ENCODE peak calls at places on chromosome 9, in ten cellular contexts. B, X, F, S, H, P, R, T, Q and Y are unnamed samples.

GRCh38 chr9:36142510-36143161 is 6.1 kb downstream of the GLIPR2 start:
- DNase-seq in F (no peak), Q (no peak), P (no peak), H (no peak), R (no peak), S (no peak), T (peak; percentile 73), X (peak; percentile 69), B (no peak), Y (no peak)

GRCh38 chr9:68904454-68904853 is 109.5 kb downstream of the PRKACG start:
- DNase-seq in X (no peak), F (no peak), B (no peak), Q (no peak), R (no peak), H (no peak), T (no peak), S (no peak), P (no peak), Y (no peak)

GRCh38 chr9:114289571-114290481 is 33.1 kb upstream of the ORM1 start:
- DNase-seq in X (peak; percentile 55), B (no peak), T (no peak), Q (peak; percentile 14), P (no peak), S (peak; percentile 34), F (no peak), H (no peak), R (peak; percentile 7), Y (no peak)

GRCh38 chr9:92974161-92974661 is 26.9 kb downstream of the FGD3 start:
- DNase-seq in Q (no peak), R (no peak), B (no peak), F (no peak), P (no peak), H (no peak), X (no peak), T (no peak), S (peak; percentile 43), Y (peak; percentile 42)

GRCh38 chr9:93183663-93184438 is at the start of gene WNK2:
- DNase-seq in H (peak; percentile 45), X (no peak), P (no peak), S (peak; percentile 56), T (peak; percentile 98), B (no peak), F (no peak), R (no peak), Q (no peak), Y (no peak)

GRCh38 chr9:114110180-114110579 is 11.1 kb upstream of the KIF12 start:
- DNase-seq in H (no peak), S (no peak), R (no peak), T (no peak), F (peak; percentile 47), P (no peak), B (no peak), X (no peak), Q (no peak), Y (no peak)

GRCh38 chr9:114914139-114914538 is 16.3 kb downstream of the TNFSF8 start:
- DNase-seq in X (no peak), F (no peak), B (no peak), Q (no peak), H (no peak), R (no peak), S (no peak), T (no peak), P (no peak), Y (peak; percentile 37)

GRCh38 chr9:70403618-70404025 is 10.8 kb downstream of the KLF9 start:
- DNase-seq in P (no peak), X (peak; percentile 57), S (no peak), T (no peak), Q (peak; percentile 44), R (no peak), F (no peak), H (no peak), B (no peak), Y (no peak)

GRCh38 chr9:4508907-4509589 is 18.8 kb downstream of the SLC1A1 start:
- DNase-seq in R (no peak), Q (no peak), P (no peak), X (no peak), H (no peak), F (no peak), T (no peak), B (no peak), S (no peak), Y (no peak)

GRCh38 chr9:103661663-103662062 is 432.4 kb upstream of the SMC2 start:
- DNase-seq in B (no peak), P (no peak), X (no peak), T (no peak), F (no peak), R (no peak), Q (no peak), H (no peak), S (no peak), Y (no peak)

GRCh38 chr9:68416891-68417570 is 60.6 kb downstream of the PGM5 start:
- DNase-seq in B (peak; percentile 6), P (no peak), Q (no peak), S (no peak), R (no peak), X (no peak), H (no peak), T (peak; percentile 6), F (no peak), Y (peak; percentile 45)

GRCh38 chr9:117305454-117305853 is 109.4 kb downstream of the ASTN2 start:
- DNase-seq in F (no peak), X (no peak), Q (no peak), H (no peak), R (no peak), S (no peak), T (no peak), P (no peak), B (no peak), Y (no peak)

GRCh38 chr9:127916665-127917581 is at the start of gene ST6GALNAC4:
- DNase-seq in R (peak; percentile 94), S (peak; percentile 98), B (no peak), Q (peak; percentile 96), H (peak; percentile 85), F (peak; percentile 96), P (peak; percentile 90), T (peak; percentile 97), X (peak; percentile 97), Y (peak; percentile 99)

GRCh38 chr9:127915325-127915752 is 1.5 kb downstream of the ST6GALNAC4 start:
- DNase-seq in X (no peak), F (no peak), T (peak; percentile 55), Q (no peak), H (no peak), P (no peak), B (no peak), R (no peak), S (peak; percentile 79), Y (no peak)

GRCh38 chr9:127917603-127918002 is 762 bp upstream of the ST6GALNAC4 start:
- DNase-seq in F (no peak), H (no peak), R (no peak), X (no peak), P (no peak), T (no peak), S (peak; percentile 71), Q (no peak), B (no peak), Y (no peak)

GRCh38 chr9:127913682-127914081 is 3.2 kb downstream of the ST6GALNAC4 start:
- DNase-seq in S (no peak), T (no peak), H (no peak), Q (no peak), B (no peak), R (no peak), P (no peak), X (no peak), F (no peak), Y (no peak)

GRCh38 chr9:127915801-127916664 is 808 bp downstream of the ST6GALNAC4 start:
- DNase-seq in X (no peak), S (peak; percentile 88), H (no peak), F (no peak), B (no peak), P (no peak), R (no peak), Q (peak; percentile 28), T (no peak), Y (no peak)
- TF ChIP-seq POLR2A in X (no peak), S (no peak), H (no peak), F (no peak), B (no peak), P (no peak), R (no peak), Q (no peak), T (no peak), Y (no peak)

DNA sequence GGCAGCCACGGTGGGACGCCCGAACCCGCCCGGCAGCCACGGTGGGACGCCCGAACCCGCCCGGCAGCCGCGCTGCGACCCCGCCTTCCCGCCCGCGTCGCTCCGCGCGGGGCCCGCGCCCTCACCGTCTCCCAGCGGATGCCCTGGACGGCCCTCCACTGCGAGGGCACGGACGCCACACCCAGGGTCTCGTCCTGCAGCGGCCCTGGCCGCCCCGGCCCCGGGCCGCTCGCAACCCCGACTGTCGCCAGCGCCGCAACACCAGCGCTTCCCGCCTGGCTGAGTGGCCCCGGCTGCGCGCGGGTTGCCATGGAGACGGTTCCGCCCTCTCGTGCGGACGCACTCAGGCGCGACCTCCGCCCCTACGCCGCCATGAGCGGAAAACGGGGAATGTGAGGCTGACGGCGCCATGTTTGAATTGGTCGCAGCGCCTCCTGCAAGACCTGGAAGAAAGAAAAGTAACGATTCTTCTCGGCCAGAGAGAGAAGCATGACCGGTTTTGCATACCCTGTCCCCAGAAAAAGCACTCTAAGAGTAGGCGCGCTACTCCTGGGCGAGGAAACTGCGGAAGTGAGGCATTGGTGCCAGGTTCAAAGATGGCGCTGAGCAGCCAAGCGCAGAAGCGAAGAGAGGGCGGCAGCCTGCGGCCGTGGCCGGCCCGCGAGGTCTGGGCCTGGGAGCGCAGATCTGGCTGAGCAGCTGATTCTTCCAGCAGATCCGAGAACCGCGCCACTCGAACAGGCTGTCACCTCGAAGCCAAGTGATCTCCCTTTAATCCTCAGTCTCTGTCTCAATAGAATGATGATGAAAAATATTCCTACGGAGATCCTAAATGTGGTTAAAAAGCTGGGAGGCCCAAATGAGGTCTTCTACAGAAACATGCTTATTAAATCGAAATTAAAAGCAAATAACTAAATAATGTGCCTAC is at the start of gene DYNC2I2:
- DNase-seq in T (peak; percentile 100), R (peak; percentile 96), S (peak; percentile 98), P (peak; percentile 92), B (peak; percentile 89), X (peak; percentile 98), F (peak; percentile 99), Q (peak; percentile 95), H (peak; percentile 95), Y (peak; percentile 99)
- TF ChIP-seq POLR2A in T (peak; percentile 88), R (peak; percentile 38), S (peak; percentile 27), P (no peak), B (peak; percentile 70), X (peak; percentile 36), F (peak; percentile 95), Q (peak; percentile 65), H (peak; percentile 65), Y (no peak)

GRCh38 chr9:124284237-124284831 is 26.6 kb downstream of the NEK6 start:
- DNase-seq in S (no peak), X (no peak), H (no peak), F (no peak), P (no peak), B (no peak), Q (no peak), T (no peak), R (no peak), Y (no peak)
- TF ChIP-seq POLR2A in S (no peak), X (no peak), H (no peak), F (no peak), P (no peak), B (no peak), Q (no peak), T (no peak), R (no peak), Y (no peak)

DNA sequence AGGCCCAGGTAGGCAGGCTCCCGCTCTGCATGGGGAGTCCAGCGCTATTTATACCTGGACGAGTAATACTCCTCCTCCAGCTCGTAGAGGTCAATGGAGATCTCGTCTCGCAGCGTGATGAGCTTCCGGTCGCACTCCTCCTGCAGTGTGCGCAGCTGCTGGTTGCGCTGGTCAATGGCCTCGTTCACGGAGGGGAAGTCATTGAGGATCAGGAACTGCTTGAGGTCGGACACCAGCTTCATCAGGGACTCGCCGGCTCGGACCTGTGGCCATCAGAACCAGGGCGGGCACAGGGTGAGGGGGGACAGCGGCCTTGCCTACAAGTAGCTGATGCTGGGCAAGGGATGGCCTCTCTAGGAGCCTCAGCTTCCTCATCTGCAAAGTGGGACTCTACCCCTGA is 3.9 kb downstream of the MED22 start:
- DNase-seq in S (no peak), B (no peak), T (no peak), P (no peak), F (no peak), H (no peak), R (no peak), X (no peak), Q (no peak), Y (no peak)
- TF ChIP-seq POLR2A in S (no peak), B (no peak), T (no peak), P (no peak), F (no peak), H (no peak), R (no peak), X (no peak), Q (no peak), Y (no peak)